ENCODE peak calls at places on chromosome 13, in five cellular contexts. A, L, T, K and O are unnamed samples.

GRCh38 chr13:49240017-49240416 is 7.7 kb upstream of the CDADC1 start:
- DNase-seq in A (peak; percentile 40), L (no peak), T (no peak), K (no peak), O (peak; percentile 45)

GRCh38 chr13:33639640-33640080 is 178.3 kb upstream of the RFC3 start:
- DNase-seq in A (no peak), L (no peak), T (no peak), K (no peak), O (no peak)

GRCh38 chr13:94345374-94346195 is 133.9 kb downstream of the DCT start:
- DNase-seq in A (peak; percentile 70), L (peak; percentile 59), T (no peak), K (no peak), O (peak; percentile 76)

GRCh38 chr13:25761041-25761440 is 290.8 kb downstream of the SHISA2 start:
- DNase-seq in A (no peak), L (no peak), T (no peak), K (no peak), O (no peak)

GRCh38 chr13:109785892-109786450 is 412 bp downstream of the IRS2 start:
- DNase-seq in A (peak; percentile 49), L (no peak), T (no peak), K (no peak), O (no peak)

GRCh38 chr13:50189450-50189849 is 174.2 kb downstream of the KCNRG start:
- DNase-seq in A (no peak), L (no peak), T (no peak), K (no peak), O (no peak)

GRCh38 chr13:51849145-51850101 is 4.4 kb upstream of the TMEM272 start:
- DNase-seq in A (peak; percentile 10), L (no peak), T (no peak), K (no peak), O (no peak)

GRCh38 chr13:28138012-28138755 is at the start of gene PAN3:
- DNase-seq in A (peak; percentile 94), L (peak; percentile 89), T (peak; percentile 89), K (peak; percentile 91), O (peak; percentile 91)

GRCh38 chr13:45196622-45197021 is 4.2 kb downstream of the KCTD4 start:
- DNase-seq in A (peak; percentile 33), L (peak; percentile 36), T (no peak), K (no peak), O (peak; percentile 30)

GRCh38 chr13:75908137-75908536 is 272.0 kb downstream of the LMO7 start:
- DNase-seq in A (peak; percentile 1), L (peak; percentile 17), T (no peak), K (peak; percentile 14), O (peak; percentile 58)

GRCh38 chr13:112450118-112450517 is 74.0 kb downstream of the SPACA7 start:
- DNase-seq in A (no peak), L (no peak), T (no peak), K (no peak), O (no peak)

GRCh38 chr13:111171629-111172028 is 56.5 kb downstream of the ARHGEF7 start:
- DNase-seq in A (no peak), L (no peak), T (no peak), K (no peak), O (no peak)

GRCh38 chr13:110006304-110006703 is 219.9 kb upstream of the IRS2 start:
- DNase-seq in A (peak; percentile 46), L (peak; percentile 81), T (peak; percentile 49), K (peak; percentile 27), O (peak; percentile 46)

GRCh38 chr13:31485651-31486051 is 253.7 kb upstream of the RXFP2 start:
- DNase-seq in A (peak; percentile 62), L (no peak), T (no peak), K (no peak), O (peak; percentile 91)

GRCh38 chr13:64255988-64256387 is 2840.3 kb upstream of the PCDH20 start:
- DNase-seq in A (no peak), L (no peak), T (no peak), K (no peak), O (no peak)
- H3K4me3 ChIP-seq in A (no peak overlapping the region), L (no peak overlapping the region), T (no peak overlapping the region), K (no peak overlapping the region), O (no peak overlapping the region)

DNA sequence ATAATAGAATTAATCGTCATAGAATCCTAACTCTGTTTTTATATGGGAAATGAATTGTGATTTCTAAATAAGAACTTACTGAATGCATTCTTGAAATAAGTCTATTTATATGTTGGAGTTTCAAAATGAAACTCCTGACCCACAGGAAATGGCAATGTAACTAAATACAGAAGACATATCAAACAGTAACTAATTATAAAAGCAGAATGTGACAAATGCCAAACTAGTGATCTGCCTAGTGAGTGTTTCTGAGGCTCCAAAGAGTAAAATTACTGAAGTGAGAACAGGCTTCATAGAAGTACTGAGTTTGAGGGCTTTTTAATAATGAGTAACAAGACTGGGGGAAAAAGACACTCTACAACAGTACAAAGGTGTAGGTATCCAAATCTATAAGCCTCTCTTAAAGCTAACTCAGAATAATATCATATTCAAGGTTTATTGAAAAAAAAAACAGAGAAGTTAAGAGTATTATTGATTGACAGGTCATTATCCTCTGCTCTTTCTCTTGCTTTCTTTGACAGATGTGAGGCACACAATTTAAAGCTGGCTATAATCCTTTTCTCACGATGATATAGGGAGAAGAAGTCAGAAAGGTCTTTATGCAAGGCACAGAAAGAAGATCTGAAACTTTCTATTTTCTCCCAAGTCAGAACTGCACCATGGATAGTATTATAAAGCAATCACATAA is 17.4 kb upstream of the ATXN8OS start:
- DNase-seq in A (no peak), L (no peak), T (no peak), K (no peak), O (no peak)
- H3K4me3 ChIP-seq in A (no peak overlapping the region), L (no peak overlapping the region), T (no peak overlapping the region), K (no peak overlapping the region), O (no peak overlapping the region)

GRCh38 chr13:22175815-22176214 is 504.9 kb downstream of the FGF9 start:
- DNase-seq in A (no peak), L (no peak), T (no peak), K (no peak), O (no peak)
- H3K4me3 ChIP-seq in A (no peak overlapping the region), L (no peak overlapping the region), T (no peak overlapping the region), K (no peak overlapping the region), O (no peak overlapping the region)

DNA sequence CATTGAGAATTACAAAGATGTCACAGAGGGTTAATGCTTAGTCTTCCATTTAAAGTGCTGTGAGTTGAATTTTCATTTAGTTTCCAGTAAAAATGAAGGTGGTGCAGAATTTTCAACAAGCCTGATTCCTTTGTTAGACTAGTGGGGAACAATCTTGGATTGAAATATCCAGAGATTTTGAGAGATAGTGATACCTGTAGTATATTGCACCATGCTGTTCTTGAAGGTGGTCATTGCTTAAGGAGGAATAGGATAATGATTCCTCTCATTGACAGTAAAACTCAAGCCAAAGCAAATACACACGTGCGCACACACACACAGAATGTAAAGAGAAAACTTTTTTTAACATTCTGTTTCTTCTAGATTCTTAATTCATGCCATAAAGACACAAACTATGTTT is 5.3 kb downstream of the PCDH17 start:
- DNase-seq in A (no peak), L (no peak), T (no peak), K (no peak), O (no peak)
- H3K4me3 ChIP-seq in A (no peak overlapping the region), L (no peak overlapping the region), T (no peak overlapping the region), K (no peak overlapping the region), O (no peak overlapping the region)

GRCh38 chr13:100090861-100091260 is 2.0 kb downstream of the PCCA start:
- DNase-seq in A (no peak), L (no peak), T (no peak), K (no peak), O (no peak)
- H3K4me3 ChIP-seq in A (no peak overlapping the region), L (no peak overlapping the region), T (no peak overlapping the region), K (no peak overlapping the region), O (no peak overlapping the region)

DNA sequence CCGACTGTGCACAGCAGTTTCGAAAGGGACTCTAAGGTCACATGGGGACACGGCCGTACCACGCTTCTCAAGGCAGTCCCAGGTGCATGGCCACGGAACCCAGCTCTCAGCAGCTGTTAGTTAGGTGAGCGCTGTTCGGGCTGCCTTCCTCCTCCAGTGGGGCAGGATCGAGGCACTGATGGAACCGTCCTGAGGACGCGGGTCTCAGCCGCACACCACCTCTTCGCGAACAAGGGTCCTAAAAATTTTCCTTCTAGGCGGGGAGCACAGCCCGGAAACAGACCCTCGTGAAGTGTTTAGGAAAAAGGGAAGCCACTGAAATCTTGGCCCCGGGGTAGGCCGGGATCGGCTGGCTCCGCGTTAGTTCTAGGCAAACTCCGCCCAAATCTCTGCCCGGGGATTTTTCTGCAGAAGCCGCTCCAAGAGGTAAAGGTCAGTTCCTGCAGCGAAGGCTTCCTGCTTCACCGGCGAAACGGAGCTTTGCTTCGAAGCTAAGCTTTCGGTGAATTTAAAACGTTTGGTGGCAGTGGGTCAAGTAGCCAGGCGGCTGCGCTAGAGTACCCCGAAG is 752 bp downstream of the GJB2 start:
- DNase-seq in A (peak; percentile 15), L (no peak), T (no peak), K (no peak), O (peak; percentile 10)
- H3K4me3 ChIP-seq in A (peak overlapping the region; percentile 22), L (peak overlapping the region; percentile 41), T (peak overlapping the region; percentile 40), K (peak overlapping the region; percentile 36), O (peak overlapping the region; percentile 51)

DNA sequence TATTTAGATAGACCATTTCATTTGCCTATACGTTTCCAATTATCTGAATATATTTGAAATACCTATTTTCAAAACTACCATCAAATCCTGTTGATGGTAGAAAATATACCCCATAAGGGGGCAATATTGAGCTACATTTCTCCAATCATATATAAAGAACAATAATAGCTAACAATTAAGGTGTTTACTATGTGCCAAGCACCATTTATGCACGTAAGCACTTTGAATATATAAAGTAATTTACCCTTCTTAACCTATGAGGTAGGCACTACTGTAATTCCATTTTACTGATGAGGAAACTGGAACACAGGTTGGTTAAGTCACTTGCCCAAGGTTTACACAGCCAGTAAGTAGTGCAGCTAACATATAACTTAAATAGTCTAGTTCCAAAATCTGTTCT is 79.2 kb downstream of the UBL3 start:
- DNase-seq in A (peak; percentile 53), L (peak; percentile 34), T (no peak), K (no peak), O (peak; percentile 70)
- H3K4me3 ChIP-seq in A (no peak overlapping the region), L (no peak overlapping the region), T (no peak overlapping the region), K (no peak overlapping the region), O (no peak overlapping the region)

DNA sequence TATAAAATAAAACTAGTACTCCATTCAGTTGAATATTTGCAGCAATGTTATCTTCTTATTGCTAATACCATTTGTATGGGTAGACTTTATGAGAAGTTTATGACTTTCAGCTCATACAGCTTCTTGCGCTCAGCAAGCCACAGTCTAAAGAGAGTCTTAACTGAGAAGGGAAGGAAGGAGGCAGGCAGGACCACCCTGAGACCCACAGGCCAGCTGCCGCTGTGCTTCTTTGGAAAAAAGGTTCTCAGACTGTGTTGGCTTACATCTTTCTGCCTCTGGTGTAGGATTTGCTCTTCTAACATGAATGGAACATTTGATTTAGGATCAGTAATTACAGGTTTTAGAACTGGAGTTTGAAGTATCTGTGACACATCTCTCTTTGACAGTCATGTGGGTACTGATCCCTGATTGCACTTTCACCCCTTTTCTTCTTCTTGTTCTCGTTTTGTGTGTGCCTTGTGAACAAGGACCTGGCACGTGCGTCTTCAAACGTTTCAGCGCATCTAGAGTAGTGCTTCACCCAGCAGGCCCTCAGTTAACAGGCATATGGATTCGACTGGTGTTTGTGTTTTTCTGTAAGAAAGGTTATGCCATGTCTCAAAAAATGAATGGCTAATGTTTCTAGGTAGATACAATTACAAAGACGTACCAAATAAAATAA is 7.1 kb upstream of the GPR18 start:
- DNase-seq in A (no peak), L (no peak), T (no peak), K (no peak), O (no peak)
- H3K4me3 ChIP-seq in A (no peak overlapping the region), L (no peak overlapping the region), T (no peak overlapping the region), K (no peak overlapping the region), O (no peak overlapping the region)

GRCh38 chr13:106176103-106176502 is 359.4 kb downstream of the EFNB2 start:
- DNase-seq in A (peak; percentile 12), L (peak; percentile 78), T (no peak), K (no peak), O (no peak)
- H3K4me3 ChIP-seq in A (no peak overlapping the region), L (peak overlapping the region; percentile 11), T (no peak overlapping the region), K (no peak overlapping the region), O (no peak overlapping the region)